ENCODE peak calls at places on chromosome 4, in five cellular contexts. B is NT2/D1, P is HEK293T, W is HepG2, E is GM12878. O is an unnamed sample.

GRCh38 chr4:136643416-136643815 is 888.9 kb downstream of the PCDH18 start:
- DNase-seq in B (no peak), P (no peak), W (no peak), E (no peak), O (no peak)

GRCh38 chr4:135838889-135839288 is 1637.3 kb upstream of the PABPC4L start:
- DNase-seq in B (peak), P (peak), W (no peak), E (no peak), O (no peak)

GRCh38 chr4:26609398-26609797 is 25.5 kb downstream of the TBC1D19 start:
- DNase-seq in B (no peak), P (no peak), W (no peak), E (no peak), O (no peak)

GRCh38 chr4:22502895-22503814 is 12.7 kb downstream of the ADGRA3 start:
- DNase-seq in B (no peak), P (no peak), W (no peak), E (no peak), O (no peak)

GRCh38 chr4:31660916-31661315 is 940.7 kb downstream of the PCDH7 start:
- DNase-seq in B (no peak), P (no peak), W (no peak), E (no peak), O (no peak)

GRCh38 chr4:152860057-152860456 is 76.1 kb upstream of the FHDC1 start:
- DNase-seq in B (no peak), P (no peak), W (no peak), E (no peak), O (no peak)

GRCh38 chr4:41257257-41257900 is 651 bp downstream of the UCHL1 start:
- DNase-seq in B (no peak), P (peak), W (no peak), E (no peak), O (peak)

GRCh38 chr4:107035711-107036601 is at the start of gene DKK2:
- DNase-seq in B (no peak), P (peak), W (no peak), E (no peak), O (peak)

GRCh38 chr4:73275318-73275654 is 16.7 kb upstream of the ANKRD17 start:
- DNase-seq in B (no peak), P (no peak), W (peak), E (no peak), O (no peak)

GRCh38 chr4:174847801-174848427 is 18.9 kb upstream of the GLRA3 start:
- DNase-seq in B (no peak), P (no peak), W (no peak), E (no peak), O (no peak)

GRCh38 chr4:87409420-87409939 is 12.9 kb upstream of the NUDT9 start:
- DNase-seq in B (no peak), P (no peak), W (peak), E (no peak), O (no peak)

GRCh38 chr4:179695175-179695574 is 2252.9 kb upstream of the AGA start:
- DNase-seq in B (no peak), P (no peak), W (no peak), E (no peak), O (no peak)

GRCh38 chr4:16721618-16722291 is 176.7 kb downstream of the LDB2 start:
- DNase-seq in B (no peak), P (no peak), W (peak), E (no peak), O (no peak)

GRCh38 chr4:73698217-73698616 is 42.2 kb upstream of the CXCL8 start:
- DNase-seq in B (no peak), P (no peak), W (no peak), E (no peak), O (no peak)

GRCh38 chr4:164224871-164225270 is 529.1 kb upstream of the SMIM31 start:
- DNase-seq in B (no peak), P (no peak), W (no peak), E (no peak), O (no peak)

GRCh38 chr4:63370997-63371396 is 1038.3 kb downstream of the TECRL start:
- DNase-seq in B (no peak), P (no peak), W (no peak), E (no peak), O (no peak)

GRCh38 chr4:69167300-69167699 is 47.2 kb downstream of the UGT2B11 start:
- DNase-seq in B (no peak), P (no peak), W (no peak), E (no peak), O (no peak)

GRCh38 chr4:151195801-151196200 is 81.2 kb upstream of the PRSS48 start:
- DNase-seq in B (no peak), P (no peak), W (no peak), E (no peak), O (no peak)

GRCh38 chr4:139694522-139694921 is 28.9 kb downstream of the MGST2 start:
- DNase-seq in B (no peak), P (no peak), W (no peak), E (no peak), O (no peak)

GRCh38 chr4:40515398-40516293 is 114.0 kb downstream of the RBM47 start:
- DNase-seq in B (no peak), P (no peak), W (peak), E (peak), O (no peak)

GRCh38 chr4:3287972-3288570 is 4.8 kb upstream of the RGS12 start:
- DNase-seq in B (no peak), P (no peak), W (no peak), E (no peak), O (peak)
- TF ChIP-seq SUZ12 in B (no peak), P (no peak), W (no peak), E (no peak), O (no peak)

GRCh38 chr4:109462297-109462696 is 28.7 kb downstream of the SEC24B start:
- DNase-seq in B (no peak), P (no peak), W (no peak), E (no peak), O (no peak)

GRCh38 chr4:109465065-109465464 is 31.4 kb downstream of the SEC24B start:
- DNase-seq in B (no peak), P (no peak), W (no peak), E (no peak), O (no peak)

DNA sequence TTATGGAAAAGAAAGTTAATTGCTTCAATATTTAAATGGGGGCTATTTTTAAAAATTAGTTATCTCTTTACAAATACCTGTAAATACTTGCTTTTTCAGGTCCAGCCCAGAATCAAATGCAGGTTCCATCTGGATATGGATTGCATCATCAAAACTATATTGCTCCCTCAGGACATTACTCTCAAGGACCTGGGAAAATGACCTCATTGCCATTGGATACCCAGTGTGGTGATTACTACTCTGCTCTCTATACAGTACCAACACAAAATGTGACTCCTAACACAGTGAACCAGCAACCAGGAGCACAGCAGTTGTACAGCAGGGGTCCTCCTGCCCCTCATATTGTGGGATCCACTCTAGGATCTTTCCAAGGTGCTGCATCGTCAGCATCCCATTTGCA is 29.2 kb downstream of the SEC24B start:
- DNase-seq in B (no peak), P (peak), W (no peak), E (no peak), O (no peak)
- TF ChIP-seq SUZ12 in B (no peak), P (no peak), W (no peak), E (no peak), O (no peak)

GRCh38 chr4:143336828-143337599 is at the start of gene GAB1:
- DNase-seq in B (peak), P (peak), W (peak), E (no peak), O (no peak)
- TF ChIP-seq SUZ12 in B (no peak), P (no peak), W (no peak), E (no peak), O (no peak)

DNA sequence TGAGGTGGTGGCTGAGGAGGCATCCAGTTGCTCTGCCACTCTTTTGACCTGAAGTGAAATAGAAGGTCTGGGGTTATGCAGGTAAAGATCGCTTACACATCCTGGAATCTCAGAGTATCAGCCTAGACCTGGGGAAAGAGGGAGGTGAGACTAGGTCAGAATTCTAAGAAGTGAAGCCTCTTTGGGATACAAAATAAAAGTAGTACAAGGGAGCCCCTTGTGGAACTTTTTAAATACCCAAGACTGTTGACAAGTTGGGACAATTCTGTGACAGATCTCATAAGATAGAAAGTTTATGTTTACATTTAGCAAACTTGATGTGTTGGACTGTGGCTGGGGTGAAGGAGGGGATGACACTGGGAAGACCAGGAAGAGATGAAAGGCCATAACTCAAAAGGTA is 263.2 kb downstream of the SPRY1 start:
- DNase-seq in B (peak), P (no peak), W (peak), E (no peak), O (no peak)
- TF ChIP-seq SUZ12 in B (no peak), P (no peak), W (no peak), E (no peak), O (no peak)

GRCh38 chr4:161403781-161404180 is 760.0 kb downstream of the FSTL5 start:
- DNase-seq in B (no peak), P (no peak), W (no peak), E (no peak), O (no peak)

GRCh38 chr4:161404346-161405110 is 759.3 kb downstream of the FSTL5 start:
- DNase-seq in B (no peak), P (no peak), W (no peak), E (no peak), O (no peak)
- TF ChIP-seq SUZ12 in B (no peak), P (no peak), W (no peak), E (no peak), O (no peak)

GRCh38 chr4:9703391-9703790 is 78.0 kb upstream of the DRD5 start:
- DNase-seq in B (peak), P (peak), W (peak), E (peak), O (peak)
- TF ChIP-seq SUZ12 in B (no peak), P (no peak), W (no peak), E (no peak), O (no peak)

GRCh38 chr4:181548873-181549541 is 694.2 kb upstream of the TENM3 start:
- DNase-seq in B (no peak), P (no peak), W (peak), E (no peak), O (peak)
- TF ChIP-seq SUZ12 in B (no peak), P (no peak), W (no peak), E (no peak), O (no peak)

GRCh38 chr4:8088966-8089491 is 69.6 kb downstream of the ABLIM2 start:
- DNase-seq in B (no peak), P (no peak), W (no peak), E (no peak), O (no peak)
- TF ChIP-seq SUZ12 in B (no peak), P (no peak), W (no peak), E (no peak), O (no peak)